ENCODE peak calls at places on chromosomes 4 and X, in nine cellular contexts. C, Q, O, V, A, B, U, I and M are unnamed samples. For H3K27me3, the result is how much of the 10 kb centered on the place peaks cover.

GRCh38 chrX:101417981-101418841 is 10.2 kb downstream of the HNRNPH2 start:
- DNase-seq in C (peak), Q (peak), O (peak), V (no peak), A (peak), B (no peak), U (peak), I (peak), M (peak)

GRCh38 chrX:151596282-151596681 is 32.8 kb downstream of the PASD1 start:
- DNase-seq in C (no peak), Q (no peak), O (no peak), V (no peak), A (no peak), B (no peak), U (no peak), I (no peak), M (no peak)

GRCh38 chr4:3067473-3068001 is 6.8 kb downstream of the HTT-AS start:
- DNase-seq in C (no peak), Q (no peak), O (no peak), V (no peak), A (no peak), B (no peak), U (no peak), I (no peak), M (no peak)

GRCh38 chr4:20591571-20592455 is 108.4 kb upstream of the PACRGL start:
- DNase-seq in C (no peak), Q (no peak), O (no peak), V (no peak), A (no peak), B (no peak), U (no peak), I (no peak), M (no peak)

GRCh38 chrX:1244164-1245076 is 24.2 kb upstream of the CSF2RA start:
- DNase-seq in C (no peak), Q (no peak), O (no peak), V (no peak), A (no peak), B (no peak), U (no peak), I (no peak), M (no peak)

GRCh38 chr4:164779080-164779479 is 25.1 kb downstream of the SMIM31 start:
- DNase-seq in C (no peak), Q (no peak), O (no peak), V (no peak), A (no peak), B (no peak), U (no peak), I (no peak), M (no peak)

GRCh38 chrX:446243-446642 is 59.5 kb upstream of the PPP2R3B start:
- DNase-seq in C (no peak), Q (no peak), O (no peak), V (no peak), A (no peak), B (no peak), U (no peak), I (no peak), M (no peak)

GRCh38 chrX:40068048-40068447 is 29.7 kb downstream of the BCOR start:
- DNase-seq in C (no peak), Q (no peak), O (no peak), V (no peak), A (no peak), B (no peak), U (no peak), I (no peak), M (no peak)

GRCh38 chr4:70559216-70559830 is 32.7 kb upstream of the AMBN start:
- DNase-seq in C (no peak), Q (no peak), O (no peak), V (no peak), A (no peak), B (peak), U (peak), I (no peak), M (peak)

GRCh38 chr4:112082954-112083586 is 62.2 kb upstream of the FAM241A start:
- DNase-seq in C (no peak), Q (no peak), O (no peak), V (no peak), A (no peak), B (peak), U (no peak), I (no peak), M (peak)

GRCh38 chrX:13599491-13599890 is 30.1 kb downstream of the EGFL6 start:
- DNase-seq in C (no peak), Q (no peak), O (no peak), V (no peak), A (no peak), B (no peak), U (no peak), I (no peak), M (no peak)

GRCh38 chr4:24521544-24521943 is 62.8 kb downstream of the DHX15 start:
- DNase-seq in C (no peak), Q (no peak), O (no peak), V (no peak), A (no peak), B (no peak), U (no peak), I (no peak), M (no peak)

GRCh38 chr4:159608434-159608833 is 505.6 kb downstream of the RAPGEF2 start:
- DNase-seq in C (no peak), Q (no peak), O (no peak), V (no peak), A (no peak), B (no peak), U (no peak), I (no peak), M (no peak)

GRCh38 chr4:115323106-115323684 is 209.8 kb upstream of the NDST4 start:
- DNase-seq in C (no peak), Q (no peak), O (no peak), V (no peak), A (no peak), B (no peak), U (no peak), I (no peak), M (no peak)

GRCh38 chr4:61180405-61180804 is 19.7 kb upstream of the ADGRL3 start:
- DNase-seq in C (no peak), Q (no peak), O (no peak), V (no peak), A (no peak), B (no peak), U (no peak), I (no peak), M (no peak)

DNA sequence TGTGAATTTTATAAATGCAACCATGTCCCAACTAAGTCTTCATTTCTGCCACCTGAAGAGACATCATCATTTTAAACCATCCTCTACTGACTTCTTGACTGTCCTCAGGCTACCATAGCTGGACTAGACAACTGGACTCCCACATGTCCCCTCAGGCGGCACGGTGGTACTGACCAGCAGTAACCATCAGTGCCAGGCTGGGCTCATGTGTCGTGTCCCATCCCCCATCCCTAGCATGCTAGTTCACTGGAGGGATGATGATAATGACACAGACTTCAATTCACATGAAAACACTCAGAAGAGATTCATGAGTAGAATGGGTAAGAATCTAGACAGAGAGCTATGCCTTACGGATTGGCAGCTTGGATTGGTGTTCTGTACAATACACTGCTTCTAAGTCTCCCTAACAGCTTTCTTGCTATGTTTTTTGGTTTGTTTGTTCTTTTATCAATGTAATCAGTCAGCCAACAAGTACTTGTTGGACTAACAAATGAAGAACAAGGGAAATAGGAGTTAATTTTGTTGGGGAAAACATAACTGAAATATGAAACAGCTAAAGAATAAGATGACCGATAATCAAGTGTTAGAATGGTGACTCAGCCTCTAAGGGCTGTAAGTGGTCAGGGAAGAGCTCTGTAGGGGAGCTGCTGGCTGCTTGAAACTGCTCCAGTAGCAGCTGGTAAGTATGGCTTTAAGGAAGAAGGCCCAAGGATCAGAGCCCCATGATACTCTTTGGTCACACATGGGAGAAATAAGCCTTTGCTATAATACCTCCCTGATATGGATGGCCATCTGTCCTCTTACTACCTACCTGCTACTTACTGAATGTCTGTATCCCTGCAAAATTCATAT is 10.3 kb downstream of the ZDHHC9 start:
- DNase-seq in C (no peak), Q (no peak), O (no peak), V (no peak), A (no peak), B (no peak), U (no peak), I (no peak), M (no peak)
- H3K27ac ChIP-seq in C (no peak), Q (no peak), O (no peak), V (no peak), A (no peak), B (no peak), U (no peak), I (no peak), M (no peak)

GRCh38 chrX:97332963-97333362 is 449.3 kb downstream of the RPA4 start:
- DNase-seq in C (no peak), Q (no peak), O (no peak), V (no peak), A (no peak), B (no peak), U (no peak), I (no peak), M (no peak)
- H3K27me3 ChIP-seq in C (under half), Q (under half), O (under half), V (under half), A (under half), B (under half), U (under half), I (under half), M (under half)

GRCh38 chr4:150722908-150723362 is 141.0 kb downstream of the MAB21L2 start:
- DNase-seq in C (no peak), Q (peak), O (peak), V (no peak), A (peak), B (no peak), U (peak), I (peak), M (peak)
- TF ChIP-seq POLR2A in C (no peak), Q (no peak), O (no peak), V (no peak), A (no peak), B (no peak), U (peak), I (no peak), M (no peak)

GRCh38 chr4:763191-763810 is 57.7 kb downstream of the PCGF3 start:
- DNase-seq in C (no peak), Q (no peak), O (no peak), V (no peak), A (no peak), B (no peak), U (no peak), I (no peak), M (no peak)

GRCh38 chr4:761739-762138 is 56.1 kb downstream of the PCGF3 start:
- DNase-seq in C (no peak), Q (no peak), O (no peak), V (no peak), A (no peak), B (no peak), U (no peak), I (no peak), M (no peak)

GRCh38 chr4:762211-763190 is 56.9 kb downstream of the PCGF3 start:
- DNase-seq in C (no peak), Q (no peak), O (no peak), V (no peak), A (no peak), B (peak), U (no peak), I (no peak), M (peak)

GRCh38 chr4:764405-765169 is 59.0 kb downstream of the PCGF3 start:
- DNase-seq in C (no peak), Q (no peak), O (no peak), V (no peak), A (no peak), B (no peak), U (no peak), I (no peak), M (no peak)

DNA sequence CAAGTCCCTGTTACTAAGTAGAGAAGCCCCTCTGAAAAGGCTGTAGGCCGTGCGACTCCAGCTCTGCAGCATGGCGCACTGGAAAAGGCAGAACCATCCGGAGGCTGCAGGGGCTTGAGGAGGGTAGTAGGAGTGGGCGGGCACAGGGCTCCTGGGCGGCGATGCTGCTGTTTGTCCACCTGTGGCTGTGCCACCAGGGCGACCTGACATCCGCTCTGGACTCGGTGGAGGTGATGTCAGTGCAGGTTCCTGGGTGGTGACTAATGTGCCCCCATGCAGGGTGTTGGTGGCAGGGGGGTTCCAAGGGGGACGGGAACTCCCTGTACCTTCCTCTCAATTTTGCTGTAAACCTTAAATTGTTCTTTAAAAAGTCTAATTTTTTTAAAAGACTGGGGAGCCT is 58.3 kb downstream of the PCGF3 start:
- DNase-seq in C (no peak), Q (no peak), O (no peak), V (no peak), A (no peak), B (no peak), U (no peak), I (no peak), M (no peak)
- H3K27ac ChIP-seq in C (no peak), Q (no peak), O (no peak), V (no peak), A (no peak), B (no peak), U (no peak), I (no peak), M (no peak)

DNA sequence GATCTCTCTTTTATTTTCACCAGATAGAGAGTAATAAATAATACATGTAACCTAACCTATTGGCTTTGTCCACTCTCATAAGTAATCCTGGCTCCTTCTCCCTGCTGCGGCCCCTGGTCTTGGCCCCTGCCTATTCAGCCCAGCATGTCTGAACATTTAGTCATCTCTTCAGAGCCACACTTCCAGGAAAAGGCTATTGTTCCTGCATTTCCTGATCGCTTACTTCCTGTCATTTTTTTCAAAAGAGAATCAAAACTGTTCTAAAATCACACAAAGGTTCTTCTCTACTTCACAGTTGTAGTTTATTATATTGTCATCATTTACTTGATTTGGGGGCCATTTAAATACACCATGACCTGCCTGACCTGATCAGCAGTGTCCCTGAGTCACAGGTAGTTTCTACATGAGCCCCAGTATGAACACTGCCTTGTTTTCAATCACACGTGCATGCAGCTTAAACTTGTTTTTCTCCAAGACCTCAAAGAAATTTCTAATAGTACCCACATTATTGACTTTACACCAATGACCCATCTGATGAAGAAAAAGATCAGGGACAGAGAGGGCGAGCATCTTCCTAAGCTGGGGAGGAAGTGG is 47.4 kb upstream of the KDR start:
- DNase-seq in C (no peak), Q (no peak), O (no peak), V (no peak), A (no peak), B (no peak), U (no peak), I (no peak), M (no peak)
- H3K27me3 ChIP-seq in C (under half), Q (under half), O (under half), V (under half), A (under half), B (under half), U (under half), I (under half), M (under half)

GRCh38 chrX:41275661-41276609 is 58.0 kb upstream of the DDX3X start:
- DNase-seq in C (peak), Q (peak), O (peak), V (no peak), A (peak), B (peak), U (peak), I (peak), M (peak)
- TF ChIP-seq POLR2A in C (no peak), Q (no peak), O (no peak), V (no peak), A (no peak), B (no peak), U (no peak), I (no peak), M (no peak)

GRCh38 chrX:11530621-11531020 is 135.1 kb downstream of the ARHGAP6 start:
- DNase-seq in C (no peak), Q (no peak), O (no peak), V (no peak), A (no peak), B (no peak), U (no peak), I (no peak), M (no peak)
- H3K27ac ChIP-seq in C (no peak), Q (no peak), O (no peak), V (no peak), A (no peak), B (no peak), U (no peak), I (no peak), M (no peak)

GRCh38 chrX:107470971-107471370 is 21.5 kb downstream of the FRMPD3 start:
- DNase-seq in C (no peak), Q (no peak), O (no peak), V (no peak), A (no peak), B (no peak), U (no peak), I (no peak), M (no peak)
- H3K27me3 ChIP-seq in C (under half), Q (under half), O (under half), V (under half), A (under half), B (under half), U (under half), I (under half), M (under half)